ENCODE peak calls at places on chromosomes 7 and 10, in five cellular contexts. Y is body of pancreas, S is substantia nigra, I is stomach, U is right lobe of liver. D is an unnamed sample.

GRCh38 chr10:34758447-34758996 is 56.6 kb downstream of the PARD3 start:
- DNase-seq in I (no peak), U (no peak), Y (no peak), S (no peak), D (no peak)

GRCh38 chr10:93208717-93209464 is 135.2 kb downstream of the CYP26A1 start:
- DNase-seq in U (no peak), S (no peak), I (no peak), Y (no peak), D (no peak)

GRCh38 chr10:50554381-50554994 is 69.3 kb downstream of the SGMS1 start:
- DNase-seq in I (no peak), U (no peak), Y (peak), S (no peak), D (no peak)

GRCh38 chr7:55177589-55178261 is 158.9 kb downstream of the EGFR start:
- DNase-seq in Y (no peak), S (no peak), I (peak), U (no peak), D (no peak)

GRCh38 chr10:119867317-119867716 is 5.3 kb downstream of the MCMBP start:
- DNase-seq in Y (no peak), S (no peak), I (no peak), U (no peak), D (peak)

GRCh38 chr10:119398996-119399395 is 143.5 kb downstream of the RGS10 start:
- DNase-seq in U (no peak), I (no peak), S (no peak), Y (no peak), D (no peak)

GRCh38 chr10:47447740-47448139 is 36.2 kb downstream of the ANXA8 start:
- DNase-seq in S (no peak), Y (no peak), I (no peak), U (no peak), D (no peak)

GRCh38 chr7:47454066-47454950 is 127.6 kb downstream of the TNS3 start:
- DNase-seq in Y (no peak), U (no peak), I (no peak), S (no peak), D (no peak)

GRCh38 chr10:117938104-117938503 is 108.6 kb downstream of the RAB11FIP2 start:
- DNase-seq in I (no peak), U (no peak), Y (no peak), S (no peak), D (no peak)

DNA sequence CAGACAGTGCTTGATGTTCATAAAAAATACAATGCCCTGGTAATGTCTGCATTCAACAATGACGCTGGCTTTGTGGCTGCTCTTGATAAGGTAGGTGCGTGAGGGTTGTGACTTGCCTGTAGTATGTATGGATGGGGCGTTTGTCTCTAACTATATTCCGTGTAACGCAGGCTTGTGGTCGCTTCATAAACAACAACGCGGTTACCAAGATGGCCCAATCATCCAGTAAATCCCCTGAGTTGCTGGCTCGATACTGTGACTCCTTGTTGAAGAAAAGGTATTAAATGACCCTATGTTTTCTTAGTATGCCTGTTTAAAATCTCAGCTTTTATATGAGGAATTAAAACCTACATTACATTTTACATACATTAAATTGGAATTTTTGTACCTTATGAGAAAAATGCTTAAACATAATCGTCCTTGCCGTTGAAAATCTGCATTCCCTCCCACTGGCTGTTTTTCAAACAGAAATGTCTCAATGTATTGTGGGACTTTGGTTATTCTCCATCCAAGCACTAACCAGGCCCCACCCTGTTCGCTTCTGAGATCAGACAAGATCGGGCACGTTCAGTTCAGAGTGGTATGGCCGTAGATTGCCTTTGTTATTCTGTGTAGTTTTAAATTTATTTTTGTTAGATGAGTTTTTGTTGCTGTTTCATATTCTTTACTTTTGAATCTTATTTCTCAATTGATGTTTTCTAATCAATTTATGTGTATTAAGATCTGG is 85.3 kb downstream of the CUL1 start:
- DNase-seq in S (no peak), I (no peak), U (no peak), Y (no peak), D (no peak)
- H3K27ac ChIP-seq in S (no peak), I (no peak), U (no peak), Y (no peak), D (no peak)

GRCh38 chr10:12543589-12543988 is 194.2 kb downstream of the CAMK1D start:
- DNase-seq in U (no peak), I (no peak), S (no peak), Y (no peak), D (no peak)

GRCh38 chr10:12550994-12551393 is 201.6 kb downstream of the CAMK1D start:
- DNase-seq in S (no peak), I (no peak), Y (no peak), U (no peak), D (no peak)

GRCh38 chr10:12542271-12542670 is 192.9 kb downstream of the CAMK1D start:
- DNase-seq in Y (no peak), U (no peak), S (no peak), I (no peak), D (no peak)

GRCh38 chr10:12549297-12549696 is 199.9 kb downstream of the CAMK1D start:
- DNase-seq in S (no peak), U (no peak), I (no peak), Y (no peak), D (no peak)

GRCh38 chr10:12547301-12547771 is 198.0 kb downstream of the CAMK1D start:
- DNase-seq in Y (no peak), U (no peak), I (no peak), S (no peak), D (no peak)
- H3K27ac ChIP-seq in Y (no peak), U (no peak), I (no peak), S (no peak), D (no peak)

DNA sequence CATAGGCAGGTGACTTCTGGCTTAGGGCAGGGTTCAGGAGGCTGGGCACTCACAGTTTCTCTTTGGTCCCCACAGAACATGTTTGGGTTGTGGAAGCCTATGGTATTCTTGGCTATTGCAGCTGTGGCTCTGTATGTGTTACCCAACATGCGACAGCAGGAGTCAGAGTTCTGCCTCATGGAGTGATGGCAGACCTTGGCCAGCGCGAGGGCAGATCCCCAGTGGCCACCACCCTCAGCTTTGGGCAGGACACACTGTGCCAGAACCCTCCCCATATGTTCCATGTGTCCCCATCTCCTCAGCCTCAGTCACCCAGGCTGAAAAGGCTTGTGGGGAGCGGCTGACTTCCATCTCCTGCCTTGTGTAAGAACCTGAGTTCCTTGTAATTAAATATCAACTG is 8.5 kb upstream of the FLNC start:
- DNase-seq in U (no peak), I (no peak), Y (no peak), S (no peak), D (no peak)
- H3K27ac ChIP-seq in U (no peak), I (no peak), Y (no peak), S (no peak), D (no peak)

GRCh38 chr7:151708610-151709009 is 168.3 kb downstream of the PRKAG2 start:
- DNase-seq in S (no peak), Y (no peak), I (no peak), U (no peak), D (no peak)

GRCh38 chr7:151704969-151705743 is 171.8 kb downstream of the PRKAG2 start:
- DNase-seq in U (no peak), S (no peak), I (no peak), Y (no peak), D (no peak)

GRCh38 chr7:151705744-151706567 is 171.0 kb downstream of the PRKAG2 start:
- DNase-seq in I (no peak), S (no peak), U (no peak), Y (peak), D (no peak)

GRCh38 chr7:151707757-151708156 is 169.2 kb downstream of the PRKAG2 start:
- DNase-seq in Y (no peak), I (no peak), U (no peak), S (no peak), D (no peak)

GRCh38 chr7:151706568-151707469 is 170.1 kb downstream of the PRKAG2 start:
- DNase-seq in U (no peak), I (no peak), S (no peak), Y (no peak), D (no peak)
- H3K27ac ChIP-seq in U (peak), I (no peak), S (no peak), Y (no peak), D (peak)

GRCh38 chr10:102632394-102633062 is 11.8 kb upstream of the TRIM8 start:
- DNase-seq in I (no peak), U (no peak), S (no peak), Y (no peak), D (no peak)
- H3K27ac ChIP-seq in I (peak), U (no peak), S (peak), Y (no peak), D (peak)

GRCh38 chr10:70267161-70267933 is 16.5 kb downstream of the NPFFR1 start:
- DNase-seq in U (no peak), S (no peak), I (no peak), Y (peak), D (no peak)
- H3K27ac ChIP-seq in U (no peak), S (no peak), I (no peak), Y (no peak), D (no peak)

GRCh38 chr10:63344269-63344668 is 121.5 kb downstream of the JMJD1C start:
- DNase-seq in S (no peak), Y (no peak), I (no peak), U (no peak), D (no peak)
- H3K27ac ChIP-seq in S (no peak), Y (no peak), I (no peak), U (no peak), D (no peak)

DNA sequence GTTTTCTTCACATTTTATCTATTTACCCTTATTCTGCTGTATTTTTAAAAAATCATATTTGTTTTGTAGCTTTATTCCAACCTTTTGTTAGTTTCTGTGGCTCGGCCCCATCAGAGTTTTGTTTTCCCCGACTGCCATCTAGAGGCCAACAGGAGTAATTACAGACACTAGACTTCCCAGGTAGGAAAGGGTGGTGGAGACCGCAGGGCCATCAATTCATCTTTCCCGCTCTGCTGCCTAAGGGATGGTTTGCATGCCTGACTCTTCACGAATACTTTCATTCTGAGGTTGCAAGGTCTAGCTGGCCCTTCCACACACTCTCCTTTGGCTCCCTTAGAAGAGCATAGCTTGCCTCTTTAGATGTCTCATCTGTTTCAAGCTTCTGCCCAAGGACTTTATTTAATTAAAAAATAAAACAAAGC is 38.3 kb downstream of the LYZL2 start:
- DNase-seq in U (no peak), Y (peak), I (no peak), S (no peak), D (peak)
- H3K27ac ChIP-seq in U (no peak), Y (no peak), I (no peak), S (no peak), D (no peak)

GRCh38 chr10:69845574-69846251 is 44.0 kb downstream of the COL13A1 start:
- DNase-seq in I (no peak), S (no peak), U (peak), Y (peak), D (no peak)
- H3K27ac ChIP-seq in I (peak), S (no peak), U (no peak), Y (no peak), D (no peak)

GRCh38 chr10:100043796-100044195 is 34.0 kb upstream of the DNMBP start:
- DNase-seq in I (no peak), Y (no peak), S (no peak), U (no peak), D (no peak)

GRCh38 chr10:100045592-100045991 is 35.8 kb upstream of the DNMBP start:
- DNase-seq in I (no peak), Y (no peak), S (no peak), U (no peak), D (no peak)

GRCh38 chr10:100046088-100046487 is 35.6 kb downstream of the CPN1 start:
- DNase-seq in Y (peak), U (peak), I (peak), S (no peak), D (peak)

GRCh38 chr10:100041620-100042019 is 31.9 kb upstream of the DNMBP start:
- DNase-seq in U (no peak), I (no peak), Y (no peak), S (no peak), D (no peak)

DNA sequence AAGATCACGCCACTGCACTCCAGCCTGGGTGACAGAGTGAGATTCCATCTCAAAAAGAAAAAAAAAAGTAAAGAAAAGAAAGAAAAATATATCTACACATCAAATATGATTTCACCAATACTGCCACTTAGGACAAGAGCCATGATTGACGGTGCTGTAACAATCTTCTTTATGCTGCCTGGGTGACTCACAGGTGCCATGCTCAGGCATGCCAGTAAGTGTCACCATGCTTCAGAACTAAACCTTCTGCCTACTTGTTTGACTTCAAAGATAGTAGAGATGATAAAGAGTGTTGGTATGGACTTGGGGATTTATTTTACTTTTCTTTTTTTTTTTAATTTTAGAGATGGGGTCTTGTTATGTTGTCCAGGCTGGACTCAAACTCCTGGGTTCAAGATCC is 33.6 kb upstream of the DNMBP start:
- DNase-seq in I (peak), S (no peak), U (no peak), Y (no peak), D (no peak)
- H3K27ac ChIP-seq in I (no peak), S (no peak), U (no peak), Y (no peak), D (no peak)

D was measured in caudate nucleus.